ENCODE peak calls at places on chromosomes 4 and X, in nine cellular contexts. R is CD4-positive, alpha-beta memory T cell; V is substantia nigra; Z is EH; L is progenitor cell of endocrine pancreas; Q is thoracic aorta; B is activated CD8-positive, alpha-beta T cell treated with anti-CD3 and anti-CD28 coated beads, Interleukin-2, amount 10 ng/mL, durations not matched to agents 7 days and 5 days; E is SW480; M is neuronal stem cell. T is an unnamed sample.

GRCh38 chrX:66200050-66200664 is 36.1 kb downstream of the HEPH start:
- DNase-seq in M (no peak), Q (no peak), E (no peak), V (no peak), R (no peak), L (no peak), Z (peak), B (no peak), T (no peak)

GRCh38 chr4:142318280-142318679 is 527.8 kb downstream of the INPP4B start:
- DNase-seq in Z (peak), M (no peak), Q (no peak), V (no peak), R (no peak), L (no peak), E (no peak), B (no peak), T (no peak)

GRCh38 chrX:21658746-21659145 is 616 bp upstream of the KLHL34 start:
- DNase-seq in L (no peak), M (no peak), R (no peak), Q (no peak), E (no peak), B (no peak), V (no peak), Z (no peak), T (no peak)

GRCh38 chrX:125505207-125505606 is 185.5 kb downstream of the TEX13C start:
- DNase-seq in E (no peak), V (no peak), Q (no peak), L (no peak), R (no peak), M (no peak), Z (no peak), B (no peak), T (no peak)

GRCh38 chr4:44538534-44538933 is 89.9 kb upstream of the KCTD8 start:
- DNase-seq in Q (no peak), V (no peak), Z (no peak), R (no peak), M (no peak), E (no peak), B (no peak), L (no peak), T (no peak)

GRCh38 chr4:2352171-2352570 is 66.3 kb downstream of the ZFYVE28 start:
- DNase-seq in R (no peak), Q (no peak), B (no peak), Z (no peak), E (no peak), V (no peak), L (no peak), M (no peak), T (peak)

GRCh38 chrX:107571296-107571998 is 56.9 kb upstream of the PRPS1 start:
- DNase-seq in L (no peak), R (no peak), V (no peak), M (no peak), Q (no peak), Z (peak), B (no peak), E (peak), T (no peak)

GRCh38 chr4:123939621-123940020 is 543.0 kb downstream of the SPRY1 start:
- DNase-seq in B (no peak), M (no peak), V (no peak), E (peak), R (no peak), Z (peak), L (no peak), Q (no peak), T (no peak)

GRCh38 chrX:9464435-9465371 is at the start of gene TBL1X:
- DNase-seq in L (peak), Q (no peak), M (peak), R (peak), Z (peak), B (peak), E (peak), V (peak), T (no peak)

GRCh38 chrX:154486052-154486395 is 391 bp downstream of the UBL4A start:
- DNase-seq in R (peak), M (no peak), L (no peak), Q (no peak), E (no peak), Z (peak), V (no peak), B (peak), T (no peak)

GRCh38 chrX:131979116-131979515 is 44.0 kb upstream of the STK26 start:
- DNase-seq in R (no peak), Z (no peak), Q (no peak), M (no peak), V (no peak), B (no peak), E (no peak), L (no peak), T (no peak)

GRCh38 chr4:124437853-124438495 is 274.6 kb downstream of the ANKRD50 start:
- DNase-seq in E (no peak), V (no peak), B (no peak), R (no peak), M (no peak), Z (no peak), Q (no peak), L (no peak), T (no peak)

GRCh38 chr4:3112979-3113469 is 38.5 kb downstream of the HTT start:
- DNase-seq in L (no peak), R (no peak), M (no peak), Q (no peak), E (no peak), B (no peak), V (no peak), Z (peak), T (no peak)

GRCh38 chr4:7275490-7276154 is 83.3 kb downstream of the SORCS2 start:
- DNase-seq in B (no peak), R (no peak), Z (no peak), V (no peak), M (no peak), L (no peak), Q (no peak), E (no peak), T (no peak)

GRCh38 chrX:14209034-14209433 is 179.3 kb upstream of the GEMIN8 start:
- DNase-seq in R (no peak), V (no peak), L (no peak), B (no peak), E (no peak), M (no peak), Z (no peak), Q (no peak), T (no peak)

GRCh38 chrX:41688835-41689234 is at the start of gene GPR34:
- DNase-seq in Z (no peak), L (no peak), B (peak), E (no peak), V (no peak), R (no peak), Q (no peak), M (no peak), T (no peak)

GRCh38 chrX:9609987-9610386 is 145.1 kb downstream of the TBL1X start:
- DNase-seq in L (no peak), B (no peak), Z (no peak), V (no peak), E (no peak), Q (no peak), M (no peak), R (no peak), T (no peak)

GRCh38 chrX:100410083-100410590 is at the start of gene PCDH19:
- DNase-seq in Q (no peak), E (no peak), V (peak), L (peak), B (no peak), Z (peak), M (no peak), R (no peak), T (no peak)